ENCODE peak calls at places on chromosomes 16 and 17, in eight cellular contexts. X is GM13977, M is astrocyte of the spinal cord, Z is progenitor cell of endocrine pancreas, G is thoracic aorta, I is AG09309, T is D721Med, V is GM10248. C is an unnamed sample.

GRCh38 chr16:57264381-57264780 is 19.3 kb downstream of the ARL2BP start:
- DNase-seq in X (no peak), M (no peak), Z (no peak), G (no peak), I (no peak), T (no peak), V (no peak), C (no peak)

GRCh38 chr17:62696256-62696655 is 68.8 kb downstream of the MRC2 start:
- DNase-seq in X (no peak), M (no peak), Z (no peak), G (no peak), I (no peak), T (no peak), V (no peak), C (no peak)

GRCh38 chr16:3009568-3010390 is 2.9 kb upstream of the CLDN9 start:
- DNase-seq in X (no peak), M (no peak), Z (peak), G (no peak), I (no peak), T (no peak), V (no peak), C (no peak)

GRCh38 chr17:48244121-48244711 is 136.7 kb downstream of the SNX11 start:
- DNase-seq in X (no peak), M (peak), Z (no peak), G (no peak), I (no peak), T (no peak), V (no peak), C (no peak)

GRCh38 chr17:78411241-78411855 is 32.9 kb downstream of the PGS1 start:
- DNase-seq in X (no peak), M (no peak), Z (no peak), G (no peak), I (no peak), T (no peak), V (no peak), C (no peak)

GRCh38 chr16:61611847-61612491 is 424.3 kb downstream of the CDH8 start:
- DNase-seq in X (no peak), M (no peak), Z (no peak), G (no peak), I (no peak), T (no peak), V (no peak), C (no peak)

GRCh38 chr17:64159051-64159590 is 29.2 kb upstream of the ERN1 start:
- DNase-seq in X (no peak), M (no peak), Z (no peak), G (no peak), I (no peak), T (no peak), V (no peak), C (no peak)

GRCh38 chr16:6317924-6318323 is 1014.7 kb upstream of the RBFOX1 start:
- DNase-seq in X (no peak), M (no peak), Z (no peak), G (no peak), I (no peak), T (no peak), V (no peak), C (no peak)

GRCh38 chr16:27579086-27579980 is 29.4 kb downstream of the KATNIP start:
- DNase-seq in X (no peak), M (no peak), Z (no peak), G (no peak), I (peak), T (no peak), V (no peak), C (peak)

GRCh38 chr16:84218176-84218776 is 21.5 kb downstream of the KCNG4 start:
- DNase-seq in X (no peak), M (peak), Z (no peak), G (no peak), I (no peak), T (no peak), V (no peak), C (peak)

GRCh38 chr16:47519037-47519436 is 57.9 kb downstream of the PHKB start:
- DNase-seq in X (no peak), M (no peak), Z (no peak), G (no peak), I (no peak), T (no peak), V (no peak), C (peak)

GRCh38 chr16:4534151-4534790 is 4.3 kb downstream of the CDIP1 start:
- DNase-seq in X (no peak), M (no peak), Z (no peak), G (no peak), I (no peak), T (no peak), V (no peak), C (no peak)

GRCh38 chr16:14549789-14550153 is 80.3 kb downstream of the PARN start:
- DNase-seq in X (no peak), M (no peak), Z (no peak), G (no peak), I (no peak), T (no peak), V (no peak), C (no peak)

GRCh38 chr17:79721993-79722671 is 8.6 kb upstream of the ENPP7 start:
- DNase-seq in X (no peak), M (no peak), Z (no peak), G (no peak), I (no peak), T (no peak), V (no peak), C (no peak)

GRCh38 chr16:79286646-79287423 is 313.7 kb downstream of the MAF start:
- DNase-seq in X (peak), M (no peak), Z (no peak), G (no peak), I (no peak), T (no peak), V (peak), C (no peak)

GRCh38 chr16:15966420-15967222 is 17.2 kb downstream of the ABCC1 start:
- DNase-seq in X (no peak), M (peak), Z (no peak), G (no peak), I (no peak), T (no peak), V (no peak), C (peak)

GRCh38 chr17:74937064-74938051 is 1.7 kb downstream of the OTOP3 start:
- DNase-seq in X (no peak), M (no peak), Z (no peak), G (no peak), I (no peak), T (no peak), V (no peak), C (no peak)

GRCh38 chr17:65684631-65685030 is 123.2 kb upstream of the AXIN2 start:
- DNase-seq in X (no peak), M (no peak), Z (no peak), G (no peak), I (no peak), T (no peak), V (no peak), C (peak)

GRCh38 chr17:68161644-68162428 is 86.0 kb upstream of the AMZ2 start:
- DNase-seq in X (no peak), M (no peak), Z (no peak), G (no peak), I (no peak), T (no peak), V (no peak), C (no peak)

GRCh38 chr17:1764274-1764673 is 2.4 kb downstream of the SERPINF1 start:
- DNase-seq in X (no peak), M (peak), Z (no peak), G (no peak), I (peak), T (no peak), V (no peak), C (peak)

GRCh38 chr17:38588775-38589174 is 17.0 kb downstream of the SRCIN1 start:
- DNase-seq in X (no peak), M (no peak), Z (no peak), G (no peak), I (no peak), T (no peak), V (no peak), C (no peak)

GRCh38 chr16:52528393-52529080 is 18.4 kb downstream of the TOX3 start:
- DNase-seq in X (no peak), M (no peak), Z (no peak), G (no peak), I (no peak), T (no peak), V (no peak), C (no peak)

GRCh38 chr17:33175565-33175964 is 117.5 kb downstream of the ASIC2 start:
- DNase-seq in X (no peak), M (peak), Z (no peak), G (no peak), I (no peak), T (no peak), V (no peak), C (peak)
- TF ChIP-seq CTCF in X (no peak), M (no peak), Z (no peak), G (no peak), I (no peak), T (no peak), V (no peak), C (no peak)

GRCh38 chr16:67608367-67608766 is 36.6 kb upstream of the CARMIL2 start:
- DNase-seq in X (no peak), M (no peak), Z (no peak), G (no peak), I (no peak), T (no peak), V (peak), C (no peak)

GRCh38 chr16:67613808-67614207 is 31.1 kb upstream of the CARMIL2 start:
- DNase-seq in X (no peak), M (no peak), Z (no peak), G (no peak), I (no peak), T (no peak), V (no peak), C (no peak)
- TF ChIP-seq CTCF in X (peak), M (peak), Z (peak), G (no peak), I (peak), T (peak), V (peak), C (no peak)

GRCh38 chr17:40862985-40863733 is 3.9 kb downstream of the KRT12 start:
- DNase-seq in X (peak), M (no peak), Z (peak), G (no peak), I (no peak), T (no peak), V (peak), C (no peak)
- TF ChIP-seq CTCF in X (peak), M (peak), Z (peak), G (no peak), I (no peak), T (no peak), V (peak), C (peak)

GRCh38 chr16:23670137-23670776 is 8.4 kb upstream of the PLK1 start:
- DNase-seq in X (peak), M (peak), Z (no peak), G (no peak), I (peak), T (no peak), V (peak), C (peak)
- TF ChIP-seq CTCF in X (no peak), M (no peak), Z (no peak), G (no peak), I (no peak), T (no peak), V (no peak), C (no peak)

GRCh38 chr17:4365103-4365627 is 1.3 kb downstream of the UBE2G1 start:
- DNase-seq in X (peak), M (peak), Z (peak), G (peak), I (peak), T (peak), V (peak), C (peak)

GRCh38 chr17:4364622-4365041 is 1.8 kb downstream of the UBE2G1 start:
- DNase-seq in X (no peak), M (no peak), Z (no peak), G (no peak), I (no peak), T (no peak), V (no peak), C (no peak)

GRCh38 chr17:4365628-4366311 is 705 bp downstream of the UBE2G1 start:
- DNase-seq in X (peak), M (peak), Z (peak), G (no peak), I (no peak), T (no peak), V (no peak), C (no peak)

GRCh38 chr17:4358154-4358553 is 8.3 kb downstream of the UBE2G1 start:
- DNase-seq in X (no peak), M (no peak), Z (no peak), G (no peak), I (no peak), T (no peak), V (no peak), C (no peak)

GRCh38 chr17:4362141-4362540 is 4.3 kb downstream of the UBE2G1 start:
- DNase-seq in X (no peak), M (no peak), Z (no peak), G (no peak), I (no peak), T (no peak), V (no peak), C (peak)
- TF ChIP-seq CTCF in X (peak), M (peak), Z (no peak), G (no peak), I (peak), T (peak), V (peak), C (peak)

GRCh38 chr17:42997984-42998938 is at the start of gene RPL27:
- DNase-seq in X (peak), M (peak), Z (peak), G (peak), I (peak), T (peak), V (peak), C (peak)

GRCh38 chr17:43006639-43007551 is at the start of gene IFI35:
- DNase-seq in X (peak), M (peak), Z (no peak), G (no peak), I (no peak), T (no peak), V (peak), C (peak)

GRCh38 chr17:42999003-42999525 is 845 bp downstream of the RPL27 start:
- DNase-seq in X (no peak), M (no peak), Z (no peak), G (no peak), I (no peak), T (no peak), V (no peak), C (no peak)

GRCh38 chr17:43003542-43004172 is 2.9 kb upstream of the IFI35 start:
- DNase-seq in X (no peak), M (peak), Z (no peak), G (no peak), I (no peak), T (no peak), V (no peak), C (peak)
- TF ChIP-seq CTCF in X (no peak), M (no peak), Z (no peak), G (no peak), I (peak), T (peak), V (no peak), C (no peak)

GRCh38 chr17:50596191-50597037 is 35.9 kb downstream of the CACNA1G start:
- DNase-seq in X (no peak), M (no peak), Z (no peak), G (no peak), I (no peak), T (no peak), V (no peak), C (no peak)
- TF ChIP-seq CTCF in X (peak), M (peak), Z (peak), G (no peak), I (peak), T (no peak), V (peak), C (peak)

DNA sequence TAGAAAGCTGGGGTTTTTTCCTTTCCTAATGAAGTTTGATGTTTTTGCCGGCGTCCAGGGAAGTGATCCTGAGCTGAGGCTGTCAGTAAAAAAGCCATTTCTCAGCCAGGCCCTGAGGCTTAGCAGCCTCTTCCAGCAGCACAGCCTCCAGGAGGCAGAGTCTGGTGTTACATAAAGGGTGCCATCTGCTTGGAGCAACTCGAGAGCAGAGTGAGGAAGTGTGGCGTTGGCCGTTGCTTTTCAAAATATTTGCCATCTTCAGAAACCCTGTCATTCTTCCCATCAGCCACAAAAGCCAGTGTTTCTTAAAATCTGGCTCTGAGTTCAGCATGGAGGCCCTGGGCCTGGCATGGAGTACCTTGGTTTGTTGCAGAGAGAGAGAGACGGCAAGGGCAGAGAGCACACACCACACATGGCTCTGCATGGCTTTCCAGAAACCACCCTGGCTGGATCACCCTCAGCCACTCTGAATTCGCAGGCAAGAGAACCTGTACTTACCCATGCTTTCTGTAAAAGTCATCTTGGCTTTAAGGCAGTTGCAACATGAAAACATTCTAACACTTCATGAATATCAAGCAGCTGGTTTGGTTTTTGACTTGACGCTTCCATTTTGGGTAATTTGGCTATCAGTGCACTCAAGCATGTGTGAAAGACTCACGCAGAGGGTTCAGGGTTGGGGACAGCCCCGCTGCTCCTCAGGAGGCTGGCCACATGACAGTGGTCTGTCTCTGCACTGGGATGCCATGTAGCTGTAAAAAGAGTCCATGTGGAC is 21.0 kb downstream of the PMM2 start:
- DNase-seq in X (peak), M (no peak), Z (no peak), G (no peak), I (no peak), T (no peak), V (peak), C (no peak)
- TF ChIP-seq CTCF in X (peak), M (no peak), Z (no peak), G (no peak), I (no peak), T (no peak), V (no peak), C (no peak)

GRCh38 chr17:31105991-31106390 is 11.2 kb downstream of the NF1 start:
- DNase-seq in X (no peak), M (no peak), Z (no peak), G (no peak), I (no peak), T (no peak), V (no peak), C (no peak)
- TF ChIP-seq CTCF in X (no peak), M (no peak), Z (no peak), G (no peak), I (no peak), T (no peak), V (no peak), C (no peak)

C was measured in fibroblast of lung.